ENCODE peak calls at places on chromosomes 5 and 9, in five cellular contexts. B is A549; R is CD8-positive, alpha-beta T cell; U is H9; I is CD8-positive, alpha-beta memory T cell. N is an unnamed sample. For H3K9me3, the result is how much of the 10 kb centered on the place peaks cover.

GRCh38 chr5:124007675-124008398 is 495.9 kb downstream of the CSNK1G3 start:
- DNase-seq in B (no peak), R (no peak), U (no peak), I (no peak), N (no peak)

GRCh38 chr5:149049371-149049781 is 13.5 kb downstream of the SH3TC2 start:
- DNase-seq in B (no peak), R (no peak), U (no peak), I (no peak), N (no peak)

GRCh38 chr9:26058111-26058895 is 380.1 kb upstream of the TUSC1 start:
- DNase-seq in B (no peak), R (no peak), U (no peak), I (no peak), N (no peak)

GRCh38 chr9:104073770-104074133 is 20.4 kb upstream of the SMC2 start:
- DNase-seq in B (no peak), R (no peak), U (no peak), I (no peak), N (no peak)

GRCh38 chr9:136155576-136155975 is 36.9 kb upstream of the TMEM250 start:
- DNase-seq in B (no peak), R (no peak), U (no peak), I (no peak), N (no peak)

GRCh38 chr9:83937861-83938455 is 16.7 kb upstream of the KIF27 start:
- DNase-seq in B (peak), R (no peak), U (no peak), I (no peak), N (no peak)

GRCh38 chr9:92964981-92965758 is 17.8 kb downstream of the FGD3 start:
- DNase-seq in B (no peak), R (peak), U (no peak), I (peak), N (no peak)

GRCh38 chr9:692636-693459 is 148.6 kb upstream of the DMRT1 start:
- DNase-seq in B (no peak), R (no peak), U (no peak), I (no peak), N (no peak)

GRCh38 chr9:92759446-92759845 is 5.2 kb downstream of the BICD2 start:
- DNase-seq in B (no peak), R (no peak), U (no peak), I (no peak), N (no peak)

GRCh38 chr5:61332369-61332745 is 299 bp downstream of the ZSWIM6 start:
- DNase-seq in B (no peak), R (peak), U (no peak), I (peak), N (peak)

GRCh38 chr5:139383993-139384590 is 995 bp upstream of the SLC23A1 start:
- DNase-seq in B (no peak), R (no peak), U (no peak), I (no peak), N (no peak)

GRCh38 chr9:121688149-121688680 is 36.8 kb downstream of the DAB2IP start:
- DNase-seq in B (no peak), R (no peak), U (no peak), I (no peak), N (no peak)

GRCh38 chr5:2334686-2335085 is 416.8 kb downstream of the IRX2 start:
- DNase-seq in B (no peak), R (no peak), U (no peak), I (no peak), N (no peak)

GRCh38 chr9:87111010-87111409 is 163.7 kb upstream of the GAS1 start:
- DNase-seq in B (no peak), R (no peak), U (no peak), I (no peak), N (no peak)

GRCh38 chr9:111662851-111663823 is 1.7 kb downstream of the GNG10 start:
- DNase-seq in B (no peak), R (no peak), U (peak), I (no peak), N (no peak)

GRCh38 chr5:1186351-1187233 is 14.8 kb upstream of the SLC6A19 start:
- DNase-seq in B (no peak), R (no peak), U (no peak), I (peak), N (no peak)

GRCh38 chr5:162325143-162325727 is 257.7 kb downstream of the GABRG2 start:
- DNase-seq in B (no peak), R (no peak), U (no peak), I (no peak), N (no peak)

GRCh38 chr9:105067895-105068580 is 140.1 kb upstream of the ABCA1 start:
- DNase-seq in B (no peak), R (no peak), U (no peak), I (no peak), N (no peak)

GRCh38 chr9:99356512-99356971 is 134.5 kb downstream of the SEC61B start:
- DNase-seq in B (no peak), R (no peak), U (no peak), I (no peak), N (no peak)

GRCh38 chr5:127305486-127305885 is 14.9 kb downstream of the MEGF10 start:
- DNase-seq in B (no peak), R (no peak), U (no peak), I (no peak), N (no peak)

GRCh38 chr9:3441197-3441816 is 84.5 kb downstream of the RFX3 start:
- DNase-seq in B (peak), R (peak), U (peak), I (peak), N (peak)

GRCh38 chr5:136066705-136067271 is 38.0 kb downstream of the TGFBI start:
- DNase-seq in B (no peak), R (no peak), U (peak), I (no peak), N (no peak)

GRCh38 chr9:93963969-93964368 is 8.8 kb upstream of the BARX1 start:
- DNase-seq in B (no peak), R (no peak), U (no peak), I (no peak), N (no peak)

GRCh38 chr5:113487411-113487778 is 858 bp downstream of the MCC start:
- DNase-seq in B (peak), R (no peak), U (peak), I (no peak), N (no peak)

GRCh38 chr9:130763585-130764200 is 70.1 kb downstream of the EXOSC2 start:
- DNase-seq in B (no peak), R (no peak), U (no peak), I (no peak), N (no peak)

GRCh38 chr9:131402738-131403492 is 9.0 kb downstream of the PRRC2B start:
- DNase-seq in B (peak), R (no peak), U (no peak), I (no peak), N (no peak)

GRCh38 chr5:17989567-17989966 is 355.3 kb downstream of the TAF11L14 start:
- DNase-seq in B (no peak), R (no peak), U (no peak), I (no peak), N (no peak)

GRCh38 chr5:17992296-17992695 is 358.0 kb downstream of the TAF11L14 start:
- DNase-seq in B (no peak), R (no peak), U (no peak), I (no peak), N (no peak)

GRCh38 chr5:17990168-17990567 is 355.9 kb downstream of the TAF11L14 start:
- DNase-seq in B (no peak), R (no peak), U (no peak), I (no peak), N (no peak)

GRCh38 chr5:17996002-17996401 is 361.7 kb downstream of the TAF11L14 start:
- DNase-seq in B (no peak), R (no peak), U (no peak), I (no peak), N (no peak)

GRCh38 chr5:17991775-17992174 is 357.5 kb downstream of the TAF11L14 start:
- DNase-seq in B (no peak), R (no peak), U (no peak), I (no peak), N (no peak)
- H3K9me3 ChIP-seq in B (under half), R (under half), U (under half), I (under half), N (under half)

GRCh38 chr5:179114756-179115155 is 54.6 kb downstream of the ZNF354C start:
- DNase-seq in B (no peak), R (no peak), U (no peak), I (no peak), N (no peak)
- H3K9me3 ChIP-seq in B (under half), R (under half), U (under half), I (under half), N (under half)

DNA sequence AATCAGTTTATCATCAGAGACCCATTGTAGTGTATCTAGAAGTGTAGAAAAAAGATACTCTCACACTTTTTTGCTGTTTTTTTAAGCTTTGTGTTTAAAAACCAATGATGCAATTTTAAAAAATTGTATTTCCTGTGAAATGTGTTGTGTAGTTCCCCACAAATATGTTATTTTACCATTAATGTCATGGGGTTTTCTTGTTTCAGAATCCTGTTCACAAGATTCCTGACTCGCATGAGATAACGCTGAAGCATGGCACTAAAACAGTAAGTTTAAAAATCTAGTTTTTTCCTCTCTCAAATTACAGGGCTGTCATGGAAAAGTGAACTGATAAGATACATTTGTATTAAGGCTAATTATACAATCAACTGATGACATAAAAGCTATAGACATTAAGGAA is 58.6 kb downstream of the WDR70 start:
- DNase-seq in B (no peak), R (no peak), U (no peak), I (no peak), N (no peak)
- H3K9me3 ChIP-seq in B (under half), R (under half), U (under half), I (under half), N (under half)

DNA sequence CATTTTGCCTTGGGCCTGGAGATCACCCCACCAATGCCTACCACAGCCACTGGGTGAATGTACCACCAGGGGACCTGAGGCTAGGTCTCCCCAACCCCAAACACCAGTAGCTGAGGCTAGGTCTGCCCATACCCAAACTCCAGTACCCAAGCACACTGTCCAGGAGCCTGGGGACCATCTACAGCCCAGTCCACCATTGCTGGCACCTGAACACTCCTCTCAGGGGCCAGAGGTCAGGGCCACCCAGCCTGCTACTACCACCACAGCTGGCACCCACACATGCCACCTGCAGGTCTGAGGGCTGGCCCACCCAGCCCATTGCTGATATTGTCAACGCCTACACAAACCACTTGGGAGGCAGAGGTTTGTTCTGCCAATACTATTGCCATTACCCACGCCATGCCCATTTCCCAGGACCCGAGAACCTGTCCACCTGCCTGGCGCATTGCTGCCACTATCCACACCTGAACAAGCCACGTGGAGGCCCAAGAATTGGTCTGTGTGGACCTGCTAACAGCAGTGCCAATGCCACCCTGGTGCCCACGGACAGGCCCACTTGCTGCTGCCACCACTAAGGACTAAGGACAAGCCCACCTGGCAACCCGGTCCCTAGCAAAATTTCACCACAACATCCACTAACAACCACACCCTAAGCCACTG is 59.2 kb downstream of the ZDHHC21 start:
- DNase-seq in B (no peak), R (no peak), U (no peak), I (no peak), N (no peak)
- H3K9me3 ChIP-seq in B (under half), R (under half), U (under half), I (under half), N (under half)

DNA sequence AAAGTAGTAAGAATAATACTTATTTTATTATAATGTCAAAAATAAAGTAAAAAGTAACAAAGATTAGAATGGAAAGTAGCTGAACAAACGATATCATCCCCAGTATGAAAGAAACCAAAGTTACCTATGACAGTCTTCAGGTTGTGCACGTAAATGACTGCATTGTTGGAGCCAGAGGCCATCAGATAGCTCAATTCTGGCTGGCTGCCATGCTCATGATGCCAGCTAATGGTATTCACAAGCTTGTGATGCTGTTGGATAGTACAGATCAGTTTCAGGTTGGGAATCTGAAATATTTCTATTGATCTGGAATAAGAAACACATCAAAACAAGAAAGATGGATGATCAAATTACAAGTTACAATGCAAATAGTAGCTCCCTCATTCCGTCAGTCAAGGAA is 21.1 kb downstream of the GEMIN5 start:
- DNase-seq in B (no peak), R (no peak), U (no peak), I (no peak), N (no peak)
- H3K9me3 ChIP-seq in B (under half), R (under half), U (under half), I (under half), N (under half)

DNA sequence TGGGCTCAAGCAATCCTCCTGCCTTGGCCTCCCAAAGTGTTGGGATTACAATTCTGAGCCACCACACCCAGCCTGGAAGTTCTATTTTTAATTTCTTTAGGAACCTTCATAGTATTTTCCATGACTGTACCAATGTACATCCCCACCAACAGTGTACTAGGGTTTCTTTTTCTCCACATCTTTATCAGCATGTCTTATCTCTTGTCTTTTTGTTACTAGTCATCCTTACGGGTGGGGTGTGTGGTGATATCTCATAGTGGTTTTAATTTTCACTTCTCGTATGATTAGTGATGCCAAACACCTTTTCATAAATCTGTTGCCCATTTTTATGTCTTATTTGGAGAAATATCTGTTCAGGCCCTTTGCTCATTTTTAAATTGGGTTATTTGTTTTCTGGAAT is 123.0 kb upstream of the MEF2C start:
- DNase-seq in B (no peak), R (no peak), U (no peak), I (no peak), N (no peak)
- H3K9me3 ChIP-seq in B (under half), R (under half), U (under half), I (under half), N (under half)

GRCh38 chr9:101403886-101404285 is 5.2 kb downstream of the ZNF189 start:
- DNase-seq in B (no peak), R (no peak), U (no peak), I (no peak), N (no peak)

GRCh38 chr9:101409079-101409477 is 10.4 kb downstream of the ZNF189 start:
- DNase-seq in B (no peak), R (no peak), U (no peak), I (no peak), N (no peak)

GRCh38 chr9:101408374-101409078 is 9.9 kb downstream of the ZNF189 start:
- DNase-seq in B (no peak), R (no peak), U (no peak), I (no peak), N (no peak)
- H3K9me3 ChIP-seq in B (half or more), R (half or more), U (under half), I (half or more), N (under half)

GRCh38 chr5:16017720-16018119 is 161.9 kb downstream of the MARCHF11 start:
- DNase-seq in B (no peak), R (no peak), U (no peak), I (no peak), N (no peak)
- H3K9me3 ChIP-seq in B (under half), R (under half), U (under half), I (under half), N (under half)

DNA sequence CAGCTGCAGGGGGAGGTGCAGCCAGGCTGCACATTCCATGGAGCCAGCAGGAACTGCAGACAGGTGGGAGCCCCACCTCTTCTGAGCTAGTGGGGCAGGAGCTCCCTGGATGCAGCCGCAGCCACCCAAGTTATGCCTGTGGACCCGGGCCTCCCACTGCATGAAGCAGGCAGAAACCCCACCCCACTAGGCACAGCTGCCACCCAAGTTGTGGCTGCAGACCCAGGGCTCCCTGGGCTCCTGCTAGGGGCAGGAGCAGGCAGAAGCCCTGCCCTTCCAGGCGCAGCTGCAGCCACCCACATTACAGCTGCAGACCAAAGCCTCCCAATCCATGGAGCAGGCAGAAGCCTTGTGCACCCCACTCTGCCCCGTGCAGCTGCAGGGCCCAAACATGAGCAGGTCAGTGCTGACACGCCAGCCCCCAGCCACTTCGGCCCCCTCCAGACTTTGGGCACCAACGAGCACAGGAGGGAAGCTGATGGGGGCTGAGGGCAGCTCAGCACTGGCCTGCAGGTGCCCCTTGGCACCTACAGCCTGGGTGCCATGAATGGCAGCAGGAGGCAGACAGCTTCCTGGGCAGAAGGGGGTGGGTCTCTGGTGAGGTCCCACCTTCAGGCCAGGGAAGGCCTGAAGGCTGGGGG is 106.9 kb downstream of the C9orf50 start:
- DNase-seq in B (no peak), R (no peak), U (no peak), I (no peak), N (no peak)
- H3K9me3 ChIP-seq in B (half or more), R (under half), U (under half), I (under half), N (under half)

GRCh38 chr5:3924990-3925389 is 329.4 kb downstream of the IRX1 start:
- DNase-seq in B (no peak), R (no peak), U (no peak), I (no peak), N (no peak)

GRCh38 chr5:3925935-3926334 is 330.3 kb downstream of the IRX1 start:
- DNase-seq in B (no peak), R (no peak), U (no peak), I (no peak), N (no peak)

GRCh38 chr5:3931976-3932375 is 336.3 kb downstream of the IRX1 start:
- DNase-seq in B (no peak), R (no peak), U (no peak), I (no peak), N (no peak)

GRCh38 chr5:3929799-3930198 is 334.2 kb downstream of the IRX1 start:
- DNase-seq in B (no peak), R (no peak), U (no peak), I (no peak), N (no peak)
- H3K9me3 ChIP-seq in B (under half), R (under half), U (under half), I (under half), N (under half)